ENCODE peak calls at places on chromosomes 1 and 21, in six cellular contexts. One of them, this sample, is unnamed. For H3K27me3, the result is how much of the 10 kb centered on the place peaks cover.

GRCh38 chr1:204445860-204446412 is 34.3 kb upstream of the PPP1R15B start:
- DNase-seq in psoas muscle: peak
- DNase-seq in CD8-positive, alpha-beta T cell: peak
- DNase-seq in neural progenitor cell: peak
- DNase-seq in tibial artery: no peak
- DNase-seq in MM.1S: peak
- DNase-seq in this sample: peak

GRCh38 chr21:31977816-31978215 is 105.0 kb downstream of the HUNK start:
- DNase-seq in psoas muscle: no peak
- DNase-seq in CD8-positive, alpha-beta T cell: no peak
- DNase-seq in neural progenitor cell: no peak
- DNase-seq in tibial artery: no peak
- DNase-seq in MM.1S: no peak
- DNase-seq in this sample: no peak

GRCh38 chr1:94257451-94257850 is 20.1 kb upstream of the ARHGAP29 start:
- DNase-seq in psoas muscle: no peak
- DNase-seq in CD8-positive, alpha-beta T cell: no peak
- DNase-seq in neural progenitor cell: no peak
- DNase-seq in tibial artery: no peak
- DNase-seq in MM.1S: no peak
- DNase-seq in this sample: no peak

GRCh38 chr1:192491804-192492554 is 83.6 kb upstream of the RGS1 start:
- DNase-seq in psoas muscle: no peak
- DNase-seq in CD8-positive, alpha-beta T cell: no peak
- DNase-seq in neural progenitor cell: peak
- DNase-seq in tibial artery: no peak
- DNase-seq in MM.1S: no peak
- DNase-seq in this sample: no peak

GRCh38 chr1:216723274-216723780 is at the start of gene ESRRG:
- DNase-seq in psoas muscle: peak
- DNase-seq in CD8-positive, alpha-beta T cell: no peak
- DNase-seq in neural progenitor cell: peak
- DNase-seq in tibial artery: no peak
- DNase-seq in MM.1S: peak
- DNase-seq in this sample: no peak

GRCh38 chr1:203189951-203190352 is 3.4 kb upstream of the CHI3L1 start:
- DNase-seq in psoas muscle: no peak
- DNase-seq in CD8-positive, alpha-beta T cell: no peak
- DNase-seq in neural progenitor cell: no peak
- DNase-seq in tibial artery: no peak
- DNase-seq in MM.1S: no peak
- DNase-seq in this sample: no peak

GRCh38 chr1:241825581-241825980 is 22.4 kb upstream of the EXO1 start:
- DNase-seq in psoas muscle: no peak
- DNase-seq in CD8-positive, alpha-beta T cell: no peak
- DNase-seq in neural progenitor cell: no peak
- DNase-seq in tibial artery: no peak
- DNase-seq in MM.1S: peak
- DNase-seq in this sample: no peak

GRCh38 chr21:36320421-36321324 is 676 bp downstream of the MORC3 start:
- DNase-seq in psoas muscle: peak
- DNase-seq in CD8-positive, alpha-beta T cell: no peak
- DNase-seq in neural progenitor cell: no peak
- DNase-seq in tibial artery: peak
- DNase-seq in MM.1S: peak
- DNase-seq in this sample: no peak

GRCh38 chr1:119712342-119713038 is 756 bp downstream of the PHGDH start:
- DNase-seq in psoas muscle: peak
- DNase-seq in CD8-positive, alpha-beta T cell: peak
- DNase-seq in neural progenitor cell: peak
- DNase-seq in tibial artery: peak
- DNase-seq in MM.1S: peak
- DNase-seq in this sample: no peak

GRCh38 chr21:42627527-42628289 is 25.7 kb upstream of the PDE9A start:
- DNase-seq in psoas muscle: no peak
- DNase-seq in CD8-positive, alpha-beta T cell: no peak
- DNase-seq in neural progenitor cell: no peak
- DNase-seq in tibial artery: no peak
- DNase-seq in MM.1S: no peak
- DNase-seq in this sample: no peak

GRCh38 chr1:23242414-23242813 is 25.1 kb upstream of the HTR1D start:
- DNase-seq in psoas muscle: no peak
- DNase-seq in CD8-positive, alpha-beta T cell: no peak
- DNase-seq in neural progenitor cell: no peak
- DNase-seq in tibial artery: no peak
- DNase-seq in MM.1S: no peak
- DNase-seq in this sample: no peak

GRCh38 chr1:89001510-89001909 is 9.1 kb upstream of the KYAT3 start:
- DNase-seq in psoas muscle: no peak
- DNase-seq in CD8-positive, alpha-beta T cell: no peak
- DNase-seq in neural progenitor cell: no peak
- DNase-seq in tibial artery: no peak
- DNase-seq in MM.1S: peak
- DNase-seq in this sample: no peak

GRCh38 chr1:229088711-229089110 is 182.2 kb upstream of the RAB4A start:
- DNase-seq in psoas muscle: no peak
- DNase-seq in CD8-positive, alpha-beta T cell: no peak
- DNase-seq in neural progenitor cell: no peak
- DNase-seq in tibial artery: no peak
- DNase-seq in MM.1S: no peak
- DNase-seq in this sample: no peak
- H3K27ac ChIP-seq in psoas muscle: no peak
- H3K27ac ChIP-seq in CD8-positive, alpha-beta T cell: no peak
- H3K27ac ChIP-seq in neural progenitor cell: no peak
- H3K27ac ChIP-seq in tibial artery: peak
- H3K27ac ChIP-seq in MM.1S: no peak
- H3K27ac ChIP-seq in this sample: no peak

GRCh38 chr1:222288056-222288455 is 259.8 kb downstream of the HHIPL2 start:
- DNase-seq in psoas muscle: no peak
- DNase-seq in CD8-positive, alpha-beta T cell: no peak
- DNase-seq in neural progenitor cell: no peak
- DNase-seq in tibial artery: no peak
- DNase-seq in MM.1S: no peak
- DNase-seq in this sample: no peak
- TF ChIP-seq CTCF in psoas muscle: no peak
- TF ChIP-seq CTCF in CD8-positive, alpha-beta T cell: no peak
- TF ChIP-seq CTCF in neural progenitor cell: no peak
- TF ChIP-seq CTCF in tibial artery: no peak
- TF ChIP-seq CTCF in MM.1S: no peak
- TF ChIP-seq CTCF in this sample: no peak

GRCh38 chr1:152461544-152461943 is 47.5 kb upstream of the CRNN start:
- DNase-seq in psoas muscle: no peak
- DNase-seq in CD8-positive, alpha-beta T cell: peak
- DNase-seq in neural progenitor cell: peak
- DNase-seq in tibial artery: no peak
- DNase-seq in MM.1S: peak
- DNase-seq in this sample: peak

GRCh38 chr1:152459596-152460528 is 45.8 kb upstream of the CRNN start:
- DNase-seq in psoas muscle: peak
- DNase-seq in CD8-positive, alpha-beta T cell: peak
- DNase-seq in neural progenitor cell: peak
- DNase-seq in tibial artery: peak
- DNase-seq in MM.1S: peak
- DNase-seq in this sample: peak

GRCh38 chr1:152458384-152459185 is 44.5 kb upstream of the CRNN start:
- DNase-seq in psoas muscle: peak
- DNase-seq in CD8-positive, alpha-beta T cell: peak
- DNase-seq in neural progenitor cell: peak
- DNase-seq in tibial artery: peak
- DNase-seq in MM.1S: peak
- DNase-seq in this sample: peak

GRCh38 chr1:152462636-152463035 is 48.0 kb upstream of the LCE5A start:
- DNase-seq in psoas muscle: no peak
- DNase-seq in CD8-positive, alpha-beta T cell: no peak
- DNase-seq in neural progenitor cell: no peak
- DNase-seq in tibial artery: no peak
- DNase-seq in MM.1S: no peak
- DNase-seq in this sample: no peak

GRCh38 chr1:152460529-152460899 is 46.5 kb upstream of the CRNN start:
- DNase-seq in psoas muscle: no peak
- DNase-seq in CD8-positive, alpha-beta T cell: no peak
- DNase-seq in neural progenitor cell: no peak
- DNase-seq in tibial artery: no peak
- DNase-seq in MM.1S: no peak
- DNase-seq in this sample: no peak
- H3K27me3 ChIP-seq in psoas muscle: under half
- H3K27me3 ChIP-seq in CD8-positive, alpha-beta T cell: under half
- H3K27me3 ChIP-seq in neural progenitor cell: under half
- H3K27me3 ChIP-seq in tibial artery: under half
- H3K27me3 ChIP-seq in MM.1S: under half
- H3K27me3 ChIP-seq in this sample: under half

GRCh38 chr1:18900303-18900841 is 2.0 kb downstream of the ALDH4A1 start:
- DNase-seq in psoas muscle: no peak
- DNase-seq in CD8-positive, alpha-beta T cell: no peak
- DNase-seq in neural progenitor cell: no peak
- DNase-seq in tibial artery: no peak
- DNase-seq in MM.1S: no peak
- DNase-seq in this sample: no peak

GRCh38 chr1:18901147-18901951 is 1.0 kb downstream of the ALDH4A1 start:
- DNase-seq in psoas muscle: no peak
- DNase-seq in CD8-positive, alpha-beta T cell: no peak
- DNase-seq in neural progenitor cell: no peak
- DNase-seq in tibial artery: no peak
- DNase-seq in MM.1S: no peak
- DNase-seq in this sample: no peak

GRCh38 chr1:18901952-18902522 is 318 bp downstream of the ALDH4A1 start:
- DNase-seq in psoas muscle: peak
- DNase-seq in CD8-positive, alpha-beta T cell: no peak
- DNase-seq in neural progenitor cell: no peak
- DNase-seq in tibial artery: peak
- DNase-seq in MM.1S: no peak
- DNase-seq in this sample: no peak

GRCh38 chr1:18898567-18898966 is 3.8 kb downstream of the ALDH4A1 start:
- DNase-seq in psoas muscle: no peak
- DNase-seq in CD8-positive, alpha-beta T cell: no peak
- DNase-seq in neural progenitor cell: no peak
- DNase-seq in tibial artery: no peak
- DNase-seq in MM.1S: no peak
- DNase-seq in this sample: no peak

GRCh38 chr1:18899363-18900049 is 2.8 kb downstream of the ALDH4A1 start:
- DNase-seq in psoas muscle: no peak
- DNase-seq in CD8-positive, alpha-beta T cell: no peak
- DNase-seq in neural progenitor cell: no peak
- DNase-seq in tibial artery: no peak
- DNase-seq in MM.1S: no peak
- DNase-seq in this sample: no peak
- H3K27ac ChIP-seq in psoas muscle: no peak
- H3K27ac ChIP-seq in CD8-positive, alpha-beta T cell: no peak
- H3K27ac ChIP-seq in neural progenitor cell: no peak
- H3K27ac ChIP-seq in tibial artery: no peak
- H3K27ac ChIP-seq in MM.1S: no peak
- H3K27ac ChIP-seq in this sample: no peak

This sample was measured in CD4-positive, alpha-beta T cell.